ENCODE peak calls at places on chromosomes 6 and 20, in six cellular contexts. One of them, this sample, is unnamed.

GRCh38 chr20:51553897-51554504 is 11.5 kb upstream of the NFATC2 start:
- DNase-seq in tibial artery: no peak
- DNase-seq in stimulated activated CD4-positive, alpha-beta T cell treated with anti-CD3 and anti-CD28 coated beads, Interleukin-2, amount 100 ng/mL, for 48 hours: no peak
- DNase-seq in posterior cingulate gyrus: no peak
- DNase-seq in type B pancreatic cell: no peak
- DNase-seq in NCI-H524: no peak
- DNase-seq in this sample: no peak

GRCh38 chr20:46388945-46389344 is 17.5 kb downstream of the ELMO2 start:
- DNase-seq in NCI-H524: peak
- DNase-seq in type B pancreatic cell: no peak
- DNase-seq in stimulated activated CD4-positive, alpha-beta T cell treated with anti-CD3 and anti-CD28 coated beads, Interleukin-2, amount 100 ng/mL, for 48 hours: no peak
- DNase-seq in posterior cingulate gyrus: no peak
- DNase-seq in tibial artery: no peak
- DNase-seq in this sample: peak

GRCh38 chr20:45445805-45446562 is 23.6 kb upstream of the WFDC2 start:
- DNase-seq in NCI-H524: peak
- DNase-seq in type B pancreatic cell: no peak
- DNase-seq in tibial artery: no peak
- DNase-seq in posterior cingulate gyrus: no peak
- DNase-seq in stimulated activated CD4-positive, alpha-beta T cell treated with anti-CD3 and anti-CD28 coated beads, Interleukin-2, amount 100 ng/mL, for 48 hours: peak
- DNase-seq in this sample: no peak

GRCh38 chr6:37540390-37540789 is 40.7 kb upstream of the CCDC167 start:
- DNase-seq in stimulated activated CD4-positive, alpha-beta T cell treated with anti-CD3 and anti-CD28 coated beads, Interleukin-2, amount 100 ng/mL, for 48 hours: no peak
- DNase-seq in posterior cingulate gyrus: no peak
- DNase-seq in NCI-H524: no peak
- DNase-seq in type B pancreatic cell: no peak
- DNase-seq in tibial artery: no peak
- DNase-seq in this sample: no peak

GRCh38 chr6:89940225-89941027 is 46.2 kb downstream of the GJA10 start:
- DNase-seq in type B pancreatic cell: no peak
- DNase-seq in stimulated activated CD4-positive, alpha-beta T cell treated with anti-CD3 and anti-CD28 coated beads, Interleukin-2, amount 100 ng/mL, for 48 hours: peak
- DNase-seq in tibial artery: peak
- DNase-seq in NCI-H524: peak
- DNase-seq in posterior cingulate gyrus: peak
- DNase-seq in this sample: no peak

GRCh38 chr6:18488526-18489270 is 101.5 kb downstream of the RNF144B start:
- DNase-seq in tibial artery: no peak
- DNase-seq in type B pancreatic cell: no peak
- DNase-seq in stimulated activated CD4-positive, alpha-beta T cell treated with anti-CD3 and anti-CD28 coated beads, Interleukin-2, amount 100 ng/mL, for 48 hours: no peak
- DNase-seq in posterior cingulate gyrus: no peak
- DNase-seq in NCI-H524: no peak
- DNase-seq in this sample: no peak

GRCh38 chr6:32176476-32177181 is 745 bp upstream of the AGPAT1 start:
- DNase-seq in type B pancreatic cell: no peak
- DNase-seq in NCI-H524: no peak
- DNase-seq in posterior cingulate gyrus: no peak
- DNase-seq in stimulated activated CD4-positive, alpha-beta T cell treated with anti-CD3 and anti-CD28 coated beads, Interleukin-2, amount 100 ng/mL, for 48 hours: no peak
- DNase-seq in tibial artery: no peak
- DNase-seq in this sample: no peak

GRCh38 chr6:45326698-45327417 is 1.3 kb upstream of the RUNX2 start:
- DNase-seq in posterior cingulate gyrus: no peak
- DNase-seq in stimulated activated CD4-positive, alpha-beta T cell treated with anti-CD3 and anti-CD28 coated beads, Interleukin-2, amount 100 ng/mL, for 48 hours: no peak
- DNase-seq in tibial artery: no peak
- DNase-seq in type B pancreatic cell: no peak
- DNase-seq in NCI-H524: no peak
- DNase-seq in this sample: no peak

GRCh38 chr6:119979862-119980261 is 630.3 kb upstream of the MAN1A1 start:
- DNase-seq in NCI-H524: peak
- DNase-seq in stimulated activated CD4-positive, alpha-beta T cell treated with anti-CD3 and anti-CD28 coated beads, Interleukin-2, amount 100 ng/mL, for 48 hours: no peak
- DNase-seq in type B pancreatic cell: no peak
- DNase-seq in tibial artery: no peak
- DNase-seq in posterior cingulate gyrus: no peak
- DNase-seq in this sample: no peak

GRCh38 chr6:125377621-125378020 is 75.9 kb upstream of the HDDC2 start:
- DNase-seq in type B pancreatic cell: no peak
- DNase-seq in tibial artery: no peak
- DNase-seq in NCI-H524: peak
- DNase-seq in stimulated activated CD4-positive, alpha-beta T cell treated with anti-CD3 and anti-CD28 coated beads, Interleukin-2, amount 100 ng/mL, for 48 hours: no peak
- DNase-seq in posterior cingulate gyrus: no peak
- DNase-seq in this sample: no peak

GRCh38 chr6:56649053-56649769 is 6.5 kb upstream of the DST start:
- DNase-seq in stimulated activated CD4-positive, alpha-beta T cell treated with anti-CD3 and anti-CD28 coated beads, Interleukin-2, amount 100 ng/mL, for 48 hours: no peak
- DNase-seq in posterior cingulate gyrus: no peak
- DNase-seq in type B pancreatic cell: no peak
- DNase-seq in NCI-H524: peak
- DNase-seq in tibial artery: no peak
- DNase-seq in this sample: no peak

GRCh38 chr20:528923-529594 is 14.5 kb downstream of the CSNK2A1 start:
- DNase-seq in NCI-H524: no peak
- DNase-seq in stimulated activated CD4-positive, alpha-beta T cell treated with anti-CD3 and anti-CD28 coated beads, Interleukin-2, amount 100 ng/mL, for 48 hours: no peak
- DNase-seq in posterior cingulate gyrus: no peak
- DNase-seq in tibial artery: no peak
- DNase-seq in type B pancreatic cell: no peak
- DNase-seq in this sample: no peak

GRCh38 chr6:91788501-91788900 is 1201.6 kb upstream of the MAP3K7 start:
- DNase-seq in type B pancreatic cell: no peak
- DNase-seq in NCI-H524: no peak
- DNase-seq in stimulated activated CD4-positive, alpha-beta T cell treated with anti-CD3 and anti-CD28 coated beads, Interleukin-2, amount 100 ng/mL, for 48 hours: no peak
- DNase-seq in posterior cingulate gyrus: no peak
- DNase-seq in tibial artery: no peak
- DNase-seq in this sample: no peak

GRCh38 chr6:134436281-134436815 is 118.4 kb upstream of the SGK1 start:
- DNase-seq in stimulated activated CD4-positive, alpha-beta T cell treated with anti-CD3 and anti-CD28 coated beads, Interleukin-2, amount 100 ng/mL, for 48 hours: peak
- DNase-seq in tibial artery: peak
- DNase-seq in posterior cingulate gyrus: peak
- DNase-seq in NCI-H524: no peak
- DNase-seq in type B pancreatic cell: no peak
- DNase-seq in this sample: no peak

GRCh38 chr20:58622671-58623578 is 28.2 kb upstream of the STX16 start:
- DNase-seq in type B pancreatic cell: no peak
- DNase-seq in NCI-H524: no peak
- DNase-seq in stimulated activated CD4-positive, alpha-beta T cell treated with anti-CD3 and anti-CD28 coated beads, Interleukin-2, amount 100 ng/mL, for 48 hours: no peak
- DNase-seq in tibial artery: no peak
- DNase-seq in posterior cingulate gyrus: no peak
- DNase-seq in this sample: no peak

GRCh38 chr6:1538348-1538747 is 71.4 kb upstream of the FOXC1 start:
- DNase-seq in type B pancreatic cell: no peak
- DNase-seq in tibial artery: no peak
- DNase-seq in NCI-H524: no peak
- DNase-seq in posterior cingulate gyrus: no peak
- DNase-seq in stimulated activated CD4-positive, alpha-beta T cell treated with anti-CD3 and anti-CD28 coated beads, Interleukin-2, amount 100 ng/mL, for 48 hours: no peak
- DNase-seq in this sample: no peak